ENCODE peak calls at places on chromosomes 1 and 21, in eight cellular contexts. One of them, this sample, is unnamed.

GRCh38 chr1:115648717-115649691 is 7.2 kb downstream of the VANGL1 start:
- DNase-seq in fibroblast of mammary gland: no peak
- DNase-seq in lower lobe of right lung: no peak
- DNase-seq in GM13977: peak
- DNase-seq in psoas muscle: no peak
- DNase-seq in cardiac fibroblast: peak
- DNase-seq in Peyer's patch: no peak
- DNase-seq in astrocyte of the cerebellum: no peak
- DNase-seq in this sample: peak

GRCh38 chr1:85148524-85149250 is 52.1 kb downstream of the SYDE2 start:
- DNase-seq in fibroblast of mammary gland: peak
- DNase-seq in psoas muscle: no peak
- DNase-seq in lower lobe of right lung: no peak
- DNase-seq in GM13977: peak
- DNase-seq in astrocyte of the cerebellum: no peak
- DNase-seq in Peyer's patch: no peak
- DNase-seq in cardiac fibroblast: peak
- DNase-seq in this sample: peak

GRCh38 chr1:244046907-244047738 is 4.0 kb upstream of the ZBTB18 start:
- DNase-seq in astrocyte of the cerebellum: no peak
- DNase-seq in lower lobe of right lung: no peak
- DNase-seq in GM13977: no peak
- DNase-seq in cardiac fibroblast: peak
- DNase-seq in psoas muscle: no peak
- DNase-seq in Peyer's patch: no peak
- DNase-seq in fibroblast of mammary gland: peak
- DNase-seq in this sample: no peak

GRCh38 chr1:87794788-87795614 is 466.3 kb downstream of the LMO4 start:
- DNase-seq in astrocyte of the cerebellum: peak
- DNase-seq in psoas muscle: no peak
- DNase-seq in cardiac fibroblast: peak
- DNase-seq in GM13977: no peak
- DNase-seq in Peyer's patch: no peak
- DNase-seq in fibroblast of mammary gland: peak
- DNase-seq in lower lobe of right lung: no peak
- DNase-seq in this sample: no peak

GRCh38 chr1:109785446-109786106 is 21.9 kb upstream of the EPS8L3 start:
- DNase-seq in lower lobe of right lung: peak
- DNase-seq in Peyer's patch: no peak
- DNase-seq in astrocyte of the cerebellum: no peak
- DNase-seq in fibroblast of mammary gland: no peak
- DNase-seq in GM13977: no peak
- DNase-seq in psoas muscle: no peak
- DNase-seq in cardiac fibroblast: no peak
- DNase-seq in this sample: no peak

GRCh38 chr21:36164427-36164784 is 7.8 kb downstream of the DOP1B start:
- DNase-seq in astrocyte of the cerebellum: no peak
- DNase-seq in lower lobe of right lung: no peak
- DNase-seq in GM13977: no peak
- DNase-seq in cardiac fibroblast: no peak
- DNase-seq in fibroblast of mammary gland: no peak
- DNase-seq in Peyer's patch: no peak
- DNase-seq in psoas muscle: no peak
- DNase-seq in this sample: no peak

GRCh38 chr1:153119491-153119971 is 6.2 kb upstream of the SPRR2F start:
- DNase-seq in psoas muscle: no peak
- DNase-seq in astrocyte of the cerebellum: no peak
- DNase-seq in fibroblast of mammary gland: no peak
- DNase-seq in GM13977: no peak
- DNase-seq in lower lobe of right lung: no peak
- DNase-seq in Peyer's patch: no peak
- DNase-seq in cardiac fibroblast: no peak
- DNase-seq in this sample: no peak

GRCh38 chr21:42513151-42513984 is at the start of gene SLC37A1:
- DNase-seq in fibroblast of mammary gland: no peak
- DNase-seq in lower lobe of right lung: peak
- DNase-seq in GM13977: peak
- DNase-seq in cardiac fibroblast: peak
- DNase-seq in Peyer's patch: peak
- DNase-seq in astrocyte of the cerebellum: no peak
- DNase-seq in psoas muscle: peak
- DNase-seq in this sample: peak

GRCh38 chr1:227070638-227071285 is 130.7 kb downstream of the COQ8A start:
- DNase-seq in psoas muscle: no peak
- DNase-seq in lower lobe of right lung: no peak
- DNase-seq in cardiac fibroblast: no peak
- DNase-seq in astrocyte of the cerebellum: no peak
- DNase-seq in fibroblast of mammary gland: no peak
- DNase-seq in Peyer's patch: no peak
- DNase-seq in GM13977: no peak
- DNase-seq in this sample: no peak

GRCh38 chr1:28540651-28541050 is 12.2 kb upstream of the TRNAU1AP start:
- DNase-seq in GM13977: no peak
- DNase-seq in Peyer's patch: no peak
- DNase-seq in lower lobe of right lung: no peak
- DNase-seq in cardiac fibroblast: no peak
- DNase-seq in astrocyte of the cerebellum: no peak
- DNase-seq in psoas muscle: no peak
- DNase-seq in fibroblast of mammary gland: no peak
- DNase-seq in this sample: no peak
- TF ChIP-seq CTCF in GM13977: no peak
- TF ChIP-seq CTCF in Peyer's patch: peak
- TF ChIP-seq CTCF in lower lobe of right lung: no peak
- TF ChIP-seq CTCF in cardiac fibroblast: peak
- TF ChIP-seq CTCF in astrocyte of the cerebellum: peak
- TF ChIP-seq CTCF in psoas muscle: no peak
- TF ChIP-seq CTCF in fibroblast of mammary gland: peak
- TF ChIP-seq CTCF in this sample: no peak

GRCh38 chr21:20877976-20878375 is 120.2 kb upstream of the NCAM2 start:
- DNase-seq in GM13977: no peak
- DNase-seq in psoas muscle: no peak
- DNase-seq in cardiac fibroblast: no peak
- DNase-seq in lower lobe of right lung: no peak
- DNase-seq in fibroblast of mammary gland: no peak
- DNase-seq in astrocyte of the cerebellum: no peak
- DNase-seq in Peyer's patch: no peak
- DNase-seq in this sample: no peak

GRCh38 chr21:20882462-20883415 is 115.5 kb upstream of the NCAM2 start:
- DNase-seq in lower lobe of right lung: no peak
- DNase-seq in cardiac fibroblast: peak
- DNase-seq in GM13977: no peak
- DNase-seq in Peyer's patch: no peak
- DNase-seq in psoas muscle: no peak
- DNase-seq in fibroblast of mammary gland: peak
- DNase-seq in astrocyte of the cerebellum: peak
- DNase-seq in this sample: no peak
- TF ChIP-seq CTCF in lower lobe of right lung: peak
- TF ChIP-seq CTCF in cardiac fibroblast: peak
- TF ChIP-seq CTCF in GM13977: peak
- TF ChIP-seq CTCF in Peyer's patch: no peak
- TF ChIP-seq CTCF in psoas muscle: peak
- TF ChIP-seq CTCF in fibroblast of mammary gland: peak
- TF ChIP-seq CTCF in astrocyte of the cerebellum: peak
- TF ChIP-seq CTCF in this sample: peak

DNA sequence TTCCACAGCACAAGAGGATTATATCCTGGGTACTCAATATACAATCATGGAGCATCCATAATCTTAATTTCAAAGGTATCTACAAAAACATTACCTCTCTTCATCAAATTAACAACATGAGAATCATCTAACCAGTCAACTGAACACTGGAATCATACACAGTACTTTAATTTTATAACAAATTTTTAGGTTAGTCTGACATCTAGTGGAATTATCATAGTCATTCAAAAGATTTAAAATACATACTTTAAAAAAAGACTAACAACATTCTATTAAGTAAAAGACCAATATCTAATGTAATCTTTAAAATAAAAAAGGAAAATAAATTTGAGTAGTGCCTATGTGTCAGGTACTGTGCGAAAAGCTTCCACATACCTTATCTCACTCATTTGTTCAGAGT is 16.8 kb upstream of the SH3GLB1 start:
- DNase-seq in astrocyte of the cerebellum: no peak
- DNase-seq in cardiac fibroblast: peak
- DNase-seq in lower lobe of right lung: no peak
- DNase-seq in Peyer's patch: no peak
- DNase-seq in GM13977: no peak
- DNase-seq in psoas muscle: no peak
- DNase-seq in fibroblast of mammary gland: peak
- DNase-seq in this sample: no peak
- TF ChIP-seq CTCF in astrocyte of the cerebellum: no peak
- TF ChIP-seq CTCF in cardiac fibroblast: no peak
- TF ChIP-seq CTCF in lower lobe of right lung: peak
- TF ChIP-seq CTCF in Peyer's patch: peak
- TF ChIP-seq CTCF in GM13977: no peak
- TF ChIP-seq CTCF in psoas muscle: no peak
- TF ChIP-seq CTCF in fibroblast of mammary gland: no peak
- TF ChIP-seq CTCF in this sample: no peak

GRCh38 chr1:160780398-160780755 is 15.6 kb upstream of the LY9 start:
- DNase-seq in cardiac fibroblast: no peak
- DNase-seq in Peyer's patch: no peak
- DNase-seq in astrocyte of the cerebellum: no peak
- DNase-seq in GM13977: no peak
- DNase-seq in fibroblast of mammary gland: no peak
- DNase-seq in psoas muscle: no peak
- DNase-seq in lower lobe of right lung: no peak
- DNase-seq in this sample: no peak
- TF ChIP-seq CTCF in cardiac fibroblast: no peak
- TF ChIP-seq CTCF in Peyer's patch: no peak
- TF ChIP-seq CTCF in astrocyte of the cerebellum: no peak
- TF ChIP-seq CTCF in GM13977: no peak
- TF ChIP-seq CTCF in fibroblast of mammary gland: no peak
- TF ChIP-seq CTCF in psoas muscle: no peak
- TF ChIP-seq CTCF in lower lobe of right lung: no peak
- TF ChIP-seq CTCF in this sample: no peak

DNA sequence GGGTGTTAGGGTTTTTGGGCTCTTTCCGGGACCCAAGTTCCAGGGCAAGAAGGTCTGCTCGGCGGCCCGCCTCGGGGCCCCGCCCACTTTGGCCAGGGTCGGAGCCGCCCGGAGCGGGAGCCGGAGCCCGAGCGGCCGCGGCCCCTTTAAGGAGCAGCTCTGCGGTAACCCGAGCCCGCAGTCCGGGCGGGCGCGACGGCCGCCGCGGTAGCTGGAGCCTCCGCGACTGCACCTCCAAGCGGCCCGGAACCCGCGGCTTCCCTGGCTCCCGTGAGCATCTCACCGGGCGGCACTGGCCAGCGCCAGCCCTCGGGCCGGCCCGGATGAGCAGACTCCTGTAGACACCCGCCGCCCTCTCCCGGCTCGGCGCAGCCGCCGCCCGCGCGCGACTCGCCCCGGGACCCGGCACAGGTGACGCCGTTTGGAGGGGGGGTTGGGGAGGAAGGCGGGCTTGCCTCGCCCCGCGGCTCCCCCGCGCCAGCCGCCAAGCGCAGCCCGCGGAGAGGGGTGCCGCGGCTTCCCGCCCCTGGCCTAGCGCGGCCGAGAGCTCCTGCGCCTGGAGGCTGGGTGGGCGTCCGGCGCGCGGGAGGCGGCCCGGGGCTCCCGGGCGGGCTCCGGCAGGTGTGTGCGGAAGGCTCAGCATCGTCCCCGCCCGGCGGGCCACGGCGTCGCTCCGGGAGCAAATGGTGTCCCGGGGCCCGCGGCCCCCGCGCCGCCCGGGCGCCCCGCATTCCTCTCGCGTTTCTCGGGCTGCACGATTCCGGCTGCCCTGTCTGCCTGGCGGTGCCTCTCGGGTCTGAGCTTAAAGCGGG is at the start of gene TLCD4:
- DNase-seq in psoas muscle: peak
- DNase-seq in fibroblast of mammary gland: peak
- DNase-seq in lower lobe of right lung: peak
- DNase-seq in astrocyte of the cerebellum: no peak
- DNase-seq in cardiac fibroblast: peak
- DNase-seq in Peyer's patch: peak
- DNase-seq in GM13977: peak
- DNase-seq in this sample: peak
- TF ChIP-seq CTCF in psoas muscle: no peak
- TF ChIP-seq CTCF in fibroblast of mammary gland: no peak
- TF ChIP-seq CTCF in lower lobe of right lung: no peak
- TF ChIP-seq CTCF in astrocyte of the cerebellum: no peak
- TF ChIP-seq CTCF in cardiac fibroblast: no peak
- TF ChIP-seq CTCF in Peyer's patch: no peak
- TF ChIP-seq CTCF in GM13977: no peak
- TF ChIP-seq CTCF in this sample: no peak

GRCh38 chr1:24911651-24912144 is 18.4 kb downstream of the RUNX3 start:
- DNase-seq in psoas muscle: no peak
- DNase-seq in Peyer's patch: no peak
- DNase-seq in fibroblast of mammary gland: no peak
- DNase-seq in lower lobe of right lung: no peak
- DNase-seq in GM13977: no peak
- DNase-seq in cardiac fibroblast: no peak
- DNase-seq in astrocyte of the cerebellum: no peak
- DNase-seq in this sample: no peak

GRCh38 chr1:24910751-24911650 is 19.1 kb downstream of the RUNX3 start:
- DNase-seq in cardiac fibroblast: peak
- DNase-seq in lower lobe of right lung: peak
- DNase-seq in astrocyte of the cerebellum: peak
- DNase-seq in fibroblast of mammary gland: peak
- DNase-seq in psoas muscle: no peak
- DNase-seq in Peyer's patch: peak
- DNase-seq in GM13977: no peak
- DNase-seq in this sample: no peak

GRCh38 chr1:24910210-24910609 is 19.9 kb downstream of the RUNX3 start:
- DNase-seq in lower lobe of right lung: no peak
- DNase-seq in astrocyte of the cerebellum: no peak
- DNase-seq in psoas muscle: no peak
- DNase-seq in GM13977: no peak
- DNase-seq in Peyer's patch: no peak
- DNase-seq in fibroblast of mammary gland: no peak
- DNase-seq in cardiac fibroblast: no peak
- DNase-seq in this sample: no peak

GRCh38 chr1:24908591-24909259 is 21.4 kb downstream of the RUNX3 start:
- DNase-seq in GM13977: no peak
- DNase-seq in psoas muscle: no peak
- DNase-seq in lower lobe of right lung: peak
- DNase-seq in Peyer's patch: no peak
- DNase-seq in fibroblast of mammary gland: no peak
- DNase-seq in astrocyte of the cerebellum: no peak
- DNase-seq in cardiac fibroblast: no peak
- DNase-seq in this sample: no peak

GRCh38 chr1:24909388-24909898 is 20.6 kb downstream of the RUNX3 start:
- DNase-seq in lower lobe of right lung: peak
- DNase-seq in GM13977: no peak
- DNase-seq in psoas muscle: peak
- DNase-seq in cardiac fibroblast: peak
- DNase-seq in Peyer's patch: no peak
- DNase-seq in fibroblast of mammary gland: peak
- DNase-seq in astrocyte of the cerebellum: peak
- DNase-seq in this sample: no peak
- TF ChIP-seq CTCF in lower lobe of right lung: peak
- TF ChIP-seq CTCF in GM13977: no peak
- TF ChIP-seq CTCF in psoas muscle: peak
- TF ChIP-seq CTCF in cardiac fibroblast: peak
- TF ChIP-seq CTCF in Peyer's patch: peak
- TF ChIP-seq CTCF in fibroblast of mammary gland: peak
- TF ChIP-seq CTCF in astrocyte of the cerebellum: peak
- TF ChIP-seq CTCF in this sample: peak

DNA sequence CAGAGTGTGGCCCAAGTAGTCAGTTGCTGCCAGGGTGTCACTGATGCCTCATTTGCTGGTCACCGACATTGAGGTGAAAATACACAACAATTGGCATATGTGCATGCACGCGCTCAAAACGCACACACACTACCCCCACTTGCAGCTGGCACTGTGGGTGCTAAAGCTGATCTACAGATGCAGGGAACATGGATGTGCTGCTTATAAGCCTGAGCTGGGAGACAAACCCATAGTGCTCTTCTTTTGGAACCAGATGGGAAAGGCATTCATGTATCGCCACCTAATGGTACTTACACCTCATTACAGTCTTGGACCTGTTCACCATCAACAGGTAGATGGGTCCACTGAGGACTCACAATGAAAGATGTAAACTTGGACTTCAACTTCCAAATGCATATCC is 70.3 kb upstream of the CAMK1G start:
- DNase-seq in GM13977: peak
- DNase-seq in astrocyte of the cerebellum: no peak
- DNase-seq in fibroblast of mammary gland: peak
- DNase-seq in lower lobe of right lung: no peak
- DNase-seq in cardiac fibroblast: peak
- DNase-seq in psoas muscle: no peak
- DNase-seq in Peyer's patch: no peak
- DNase-seq in this sample: peak
- TF ChIP-seq CTCF in GM13977: peak
- TF ChIP-seq CTCF in astrocyte of the cerebellum: peak
- TF ChIP-seq CTCF in fibroblast of mammary gland: peak
- TF ChIP-seq CTCF in lower lobe of right lung: peak
- TF ChIP-seq CTCF in cardiac fibroblast: peak
- TF ChIP-seq CTCF in psoas muscle: no peak
- TF ChIP-seq CTCF in Peyer's patch: peak
- TF ChIP-seq CTCF in this sample: peak

This sample was measured in GM10248.